ENCODE peak calls at places on chromosomes 2 and 18, in six cellular contexts. M is H1, H is neuronal stem cell, J is IMR-90, D is mesenchymal stem cell, F is H9. S is an unnamed sample.

GRCh38 chr2:167340322-167340721 is 452.0 kb downstream of the XIRP2 start:
- DNase-seq in H (no peak), J (no peak), F (no peak), D (no peak), M (no peak), S (no peak)

GRCh38 chr18:32427084-32427933 is 43.4 kb downstream of the GAREM1 start:
- DNase-seq in D (no peak), J (no peak), F (no peak), M (no peak), H (no peak), S (no peak)

GRCh38 chr18:45755936-45756335 is 32.0 kb downstream of the SLC14A1 start:
- DNase-seq in H (no peak), F (no peak), D (peak), J (peak), M (no peak), S (no peak)

GRCh38 chr2:177257471-177257870 is 7.1 kb downstream of the NFE2L2 start:
- DNase-seq in J (no peak), D (no peak), M (no peak), F (no peak), H (no peak), S (no peak)

GRCh38 chr2:193966590-193966989 is 1690.4 kb upstream of the SLC39A10 start:
- DNase-seq in H (no peak), J (peak), D (peak), F (no peak), M (no peak), S (peak)

GRCh38 chr2:179936654-179937053 is 70.4 kb downstream of the CWC22 start:
- DNase-seq in H (peak), F (peak), M (peak), D (peak), J (no peak), S (peak)

GRCh38 chr2:33126973-33127372 is 180.2 kb downstream of the LTBP1 start:
- DNase-seq in M (no peak), J (peak), H (no peak), F (no peak), D (no peak), S (no peak)

GRCh38 chr18:11689031-11689971 is at the start of gene GNAL:
- DNase-seq in J (peak), M (peak), H (peak), F (peak), D (peak), S (peak)

GRCh38 chr2:36458106-36458505 is 102.5 kb downstream of the CRIM1 start:
- DNase-seq in M (no peak), F (peak), H (no peak), J (no peak), D (no peak), S (peak)

GRCh38 chr18:63440219-63440618 is 17.9 kb upstream of the VPS4B start:
- DNase-seq in D (no peak), J (peak), F (no peak), M (no peak), H (no peak), S (no peak)

GRCh38 chr2:239328306-239329191 is 72.3 kb downstream of the HDAC4 start:
- DNase-seq in M (no peak), H (no peak), D (peak), J (peak), F (peak), S (no peak)

GRCh38 chr2:12717191-12717987 is 653 bp downstream of the TRIB2 start:
- DNase-seq in F (peak), D (peak), M (no peak), H (peak), J (peak), S (peak)

GRCh38 chr2:173808676-173809075 is 156.5 kb downstream of the SP3 start:
- DNase-seq in M (no peak), H (no peak), D (no peak), F (no peak), J (no peak), S (no peak)

GRCh38 chr2:43273477-43273876 is 47.1 kb upstream of the ZFP36L2 start:
- DNase-seq in F (no peak), J (peak), M (no peak), H (no peak), D (peak), S (peak)

GRCh38 chr2:101752708-101753107 is 55.2 kb downstream of the MAP4K4 start:
- DNase-seq in J (no peak), F (no peak), M (no peak), H (no peak), D (no peak), S (no peak)

GRCh38 chr2:101089419-101089818 is 61.8 kb downstream of the TBC1D8 start:
- DNase-seq in D (no peak), F (no peak), M (no peak), H (no peak), J (no peak), S (peak)

GRCh38 chr2:9378433-9379371 is 44.6 kb downstream of the ITGB1BP1 start:
- DNase-seq in M (no peak), J (peak), D (peak), F (peak), H (no peak), S (peak)

GRCh38 chr2:106638043-106638442 is 150.9 kb downstream of the CD8B2 start:
- DNase-seq in J (peak), D (peak), F (no peak), H (no peak), M (no peak), S (no peak)

GRCh38 chr2:16196687-16197503 is 256.5 kb downstream of the MYCN start:
- DNase-seq in D (no peak), F (no peak), H (no peak), M (no peak), J (no peak), S (no peak)

GRCh38 chr18:3810271-3810670 is 360.3 kb downstream of the TGIF1 start:
- DNase-seq in H (no peak), F (no peak), D (no peak), J (no peak), M (no peak), S (no peak)

GRCh38 chr2:19759880-19760279 is 141.9 kb downstream of the TTC32 start:
- DNase-seq in M (no peak), D (no peak), F (no peak), H (no peak), J (no peak), S (no peak)

GRCh38 chr2:178008636-178009289 is 63.8 kb downstream of the PDE11A start:
- DNase-seq in H (no peak), D (no peak), M (no peak), F (no peak), J (peak), S (no peak)

GRCh38 chr18:31129398-31130115 is 27.3 kb upstream of the DSC2 start:
- DNase-seq in H (no peak), M (no peak), D (no peak), F (no peak), J (no peak), S (no peak)

GRCh38 chr2:164538250-164538866 is 82.9 kb downstream of the GRB14 start:
- DNase-seq in H (peak), J (peak), M (no peak), F (no peak), D (peak), S (peak)

GRCh38 chr2:101463885-101464653 is 10.8 kb downstream of the RFX8 start:
- DNase-seq in J (peak), F (no peak), M (no peak), H (no peak), D (peak), S (peak)

GRCh38 chr18:8264861-8265411 is 344.3 kb upstream of the RAB12 start:
- DNase-seq in M (no peak), H (no peak), D (peak), J (peak), F (no peak), S (peak)

GRCh38 chr2:219434718-219435525 is at the start of gene SPEG:
- DNase-seq in D (no peak), F (peak), H (no peak), J (no peak), M (no peak), S (no peak)
- H3K9ac ChIP-seq in D (peak), F (no peak), H (peak), J (no peak), M (peak), S (no peak)

GRCh38 chr2:86336350-86337234 is 834 bp downstream of the REEP1 start:
- DNase-seq in F (peak), D (no peak), M (no peak), H (peak), J (no peak), S (peak)
- H3K23ac ChIP-seq in F (no peak), D (peak), M (no peak), H (no peak), J (no peak), S (no peak)

GRCh38 chr2:169684135-169684565 is 10.1 kb downstream of the CFAP210 start:
- DNase-seq in D (no peak), M (no peak), F (no peak), J (no peak), H (no peak), S (no peak)
- H4K91ac ChIP-seq in D (no peak), M (no peak), F (no peak), J (no peak), H (no peak), S (no peak)

GRCh38 chr2:209298601-209299000 is 125.2 kb upstream of the MAP2 start:
- DNase-seq in H (no peak), J (no peak), F (no peak), M (no peak), D (no peak), S (no peak)
- H3K9ac ChIP-seq in H (no peak), J (no peak), F (no peak), M (no peak), D (no peak), S (no peak)

DNA sequence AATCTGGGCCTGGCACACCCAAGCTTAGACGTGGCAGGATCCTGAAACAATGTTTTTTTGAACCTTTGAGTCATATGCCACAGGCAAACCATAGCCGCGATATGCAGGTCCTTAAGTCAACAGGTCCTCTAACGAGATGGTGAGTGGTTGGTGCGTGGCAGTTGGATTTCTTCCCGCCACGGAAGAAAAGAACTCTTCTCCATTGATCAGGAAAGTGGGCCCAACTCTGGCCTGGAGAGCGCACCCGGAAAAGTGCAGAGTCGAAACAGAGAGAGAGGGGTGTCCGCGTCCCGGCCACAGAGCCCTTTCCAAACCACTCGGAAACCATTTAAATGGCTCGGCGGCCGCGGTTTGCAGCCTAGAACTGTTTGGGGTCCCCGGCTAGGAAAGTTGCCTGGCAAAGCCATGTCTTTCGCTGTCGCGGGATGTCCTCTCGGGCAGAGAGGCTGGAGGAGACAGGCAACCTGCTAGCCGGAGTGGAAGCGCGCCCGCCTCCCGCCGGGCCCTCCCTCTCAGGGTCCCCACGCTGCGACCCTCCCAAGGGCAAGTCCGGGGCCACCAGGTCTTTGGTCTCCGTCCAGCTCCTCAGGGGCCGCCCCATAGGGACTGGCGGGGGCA is 777 bp downstream of the GALNT3 start:
- DNase-seq in J (no peak), D (peak), M (no peak), H (peak), F (peak), S (peak)
- H3K23ac ChIP-seq in J (no peak), D (peak), M (no peak), H (no peak), F (no peak), S (no peak)

GRCh38 chr2:95317123-95317500 is 20.0 kb downstream of the KCNIP3 start:
- DNase-seq in J (no peak), M (no peak), H (no peak), D (no peak), F (no peak), S (no peak)
- H4K91ac ChIP-seq in J (no peak), M (no peak), H (no peak), D (no peak), F (no peak), S (no peak)

GRCh38 chr2:60585276-60585675 is 31.8 kb upstream of the BCL11A start:
- DNase-seq in M (no peak), F (no peak), J (no peak), D (no peak), H (no peak), S (no peak)

GRCh38 chr2:60583604-60584003 is 30.1 kb upstream of the BCL11A start:
- DNase-seq in H (no peak), M (no peak), D (no peak), F (no peak), J (no peak), S (no peak)

GRCh38 chr2:60577884-60578283 is 24.4 kb upstream of the BCL11A start:
- DNase-seq in H (no peak), M (no peak), J (no peak), D (no peak), F (no peak), S (no peak)

GRCh38 chr2:60586081-60586480 is 32.6 kb upstream of the BCL11A start:
- DNase-seq in H (no peak), J (no peak), D (no peak), F (no peak), M (no peak), S (no peak)

GRCh38 chr2:60581461-60582282 is 28.2 kb upstream of the BCL11A start:
- DNase-seq in H (peak), M (no peak), D (peak), F (peak), J (peak), S (peak)
- H3K9ac ChIP-seq in H (peak), M (no peak), D (peak), F (no peak), J (no peak), S (peak)

GRCh38 chr18:79951545-79952456 is at the start of gene SLC66A2:
- DNase-seq in J (peak), M (no peak), F (peak), D (peak), H (peak), S (peak)
- H3K23ac ChIP-seq in J (peak), M (no peak), F (no peak), D (peak), H (peak), S (no peak)

S was measured in trophoblast cell.